ENCODE peak calls at places on chromosome X, in seven cellular contexts. One of them, this sample, is unnamed.

GRCh38 chrX:31832263-31832662 is 760.4 kb upstream of the FTHL17 start:
- DNase-seq in uterus: no peak
- DNase-seq in NB4: no peak
- DNase-seq in stomach: no peak
- DNase-seq in fibroblast of mammary gland: no peak
- DNase-seq in A549: no peak
- DNase-seq in psoas muscle: no peak
- DNase-seq in this sample: no peak

GRCh38 chrX:129983575-129984131 is 1.2 kb downstream of the BCORL1 start:
- DNase-seq in psoas muscle: peak; percentile 30
- DNase-seq in NB4: peak; percentile 44
- DNase-seq in stomach: no peak
- DNase-seq in uterus: peak; percentile 22
- DNase-seq in fibroblast of mammary gland: no peak
- DNase-seq in A549: no peak
- DNase-seq in this sample: no peak

GRCh38 chrX:29941292-29941691 is 274.1 kb upstream of the MAGEB2 start:
- DNase-seq in psoas muscle: no peak
- DNase-seq in uterus: no peak
- DNase-seq in NB4: no peak
- DNase-seq in stomach: no peak
- DNase-seq in A549: no peak
- DNase-seq in fibroblast of mammary gland: no peak
- DNase-seq in this sample: no peak

GRCh38 chrX:6074532-6074931 is 154.1 kb downstream of the NLGN4X start:
- DNase-seq in A549: no peak
- DNase-seq in NB4: no peak
- DNase-seq in psoas muscle: no peak
- DNase-seq in stomach: no peak
- DNase-seq in uterus: no peak
- DNase-seq in fibroblast of mammary gland: no peak
- DNase-seq in this sample: no peak

GRCh38 chrX:46279214-46279924 is 265.9 kb downstream of the ZNF674 start:
- DNase-seq in NB4: peak; percentile 31
- DNase-seq in psoas muscle: no peak
- DNase-seq in uterus: no peak
- DNase-seq in fibroblast of mammary gland: peak; percentile 23
- DNase-seq in stomach: no peak
- DNase-seq in A549: no peak
- DNase-seq in this sample: peak; percentile 54

GRCh38 chrX:73852022-73852421 is 289.0 kb downstream of the CHIC1 start:
- DNase-seq in NB4: no peak
- DNase-seq in uterus: no peak
- DNase-seq in stomach: no peak
- DNase-seq in A549: no peak
- DNase-seq in fibroblast of mammary gland: no peak
- DNase-seq in psoas muscle: no peak
- DNase-seq in this sample: no peak

GRCh38 chrX:150767475-150768131 is 74.4 kb downstream of the MTMR1 start:
- DNase-seq in uterus: no peak
- DNase-seq in fibroblast of mammary gland: peak; percentile 93
- DNase-seq in psoas muscle: no peak
- DNase-seq in stomach: no peak
- DNase-seq in A549: no peak
- DNase-seq in NB4: peak; percentile 96
- DNase-seq in this sample: peak; percentile 80

GRCh38 chrX:141832247-141832646 is 5.9 kb upstream of the MAGEC3 start:
- DNase-seq in psoas muscle: no peak
- DNase-seq in A549: no peak
- DNase-seq in fibroblast of mammary gland: no peak
- DNase-seq in stomach: no peak
- DNase-seq in uterus: no peak
- DNase-seq in NB4: no peak
- DNase-seq in this sample: no peak

GRCh38 chrX:77346859-77347258 is 100.3 kb upstream of the FGF16 start:
- DNase-seq in A549: no peak
- DNase-seq in stomach: no peak
- DNase-seq in fibroblast of mammary gland: no peak
- DNase-seq in NB4: no peak
- DNase-seq in uterus: no peak
- DNase-seq in psoas muscle: no peak
- DNase-seq in this sample: no peak

GRCh38 chrX:68685722-68686683 is 38.5 kb downstream of the STARD8 start:
- DNase-seq in NB4: peak; percentile 93
- DNase-seq in fibroblast of mammary gland: peak; percentile 85
- DNase-seq in stomach: no peak
- DNase-seq in uterus: peak; percentile 61
- DNase-seq in psoas muscle: peak; percentile 41
- DNase-seq in A549: peak; percentile 50
- DNase-seq in this sample: no peak

GRCh38 chrX:2577844-2578444 is 77.2 kb upstream of the DHRSX start:
- DNase-seq in psoas muscle: no peak
- DNase-seq in NB4: no peak
- DNase-seq in fibroblast of mammary gland: no peak
- DNase-seq in stomach: no peak
- DNase-seq in uterus: no peak
- DNase-seq in A549: no peak
- DNase-seq in this sample: peak; percentile 36

GRCh38 chrX:55008571-55009358 is 8.6 kb downstream of the APEX2 start:
- DNase-seq in uterus: no peak
- DNase-seq in stomach: no peak
- DNase-seq in fibroblast of mammary gland: peak; percentile 40
- DNase-seq in A549: peak; percentile 6
- DNase-seq in psoas muscle: peak; percentile 39
- DNase-seq in NB4: peak; percentile 64
- DNase-seq in this sample: no peak

GRCh38 chrX:124796989-124797388 is 450.6 kb downstream of the SH2D1A start:
- DNase-seq in fibroblast of mammary gland: no peak
- DNase-seq in A549: no peak
- DNase-seq in stomach: no peak
- DNase-seq in psoas muscle: no peak
- DNase-seq in NB4: no peak
- DNase-seq in uterus: no peak
- DNase-seq in this sample: no peak

GRCh38 chrX:84168095-84168494 is 19.9 kb downstream of the RPS6KA6 start:
- DNase-seq in stomach: no peak
- DNase-seq in fibroblast of mammary gland: peak; percentile 56
- DNase-seq in A549: peak; percentile 29
- DNase-seq in uterus: no peak
- DNase-seq in psoas muscle: no peak
- DNase-seq in NB4: no peak
- DNase-seq in this sample: peak; percentile 61

GRCh38 chrX:38768079-38768478 is 33.2 kb upstream of the MID1IP1 start:
- DNase-seq in NB4: peak; percentile 34
- DNase-seq in fibroblast of mammary gland: peak; percentile 45
- DNase-seq in psoas muscle: no peak
- DNase-seq in stomach: no peak
- DNase-seq in uterus: no peak
- DNase-seq in A549: peak; percentile 11
- DNase-seq in this sample: peak; percentile 10

GRCh38 chrX:39261446-39262147 is 460.3 kb downstream of the MID1IP1 start:
- DNase-seq in uterus: no peak
- DNase-seq in stomach: no peak
- DNase-seq in A549: peak; percentile 26
- DNase-seq in psoas muscle: no peak
- DNase-seq in NB4: peak; percentile 49
- DNase-seq in fibroblast of mammary gland: peak; percentile 68
- DNase-seq in this sample: peak; percentile 5

GRCh38 chrX:111868726-111869638 is 7.0 kb upstream of the TRPC5OS start:
- DNase-seq in NB4: no peak
- DNase-seq in A549: no peak
- DNase-seq in fibroblast of mammary gland: no peak
- DNase-seq in psoas muscle: no peak
- DNase-seq in stomach: no peak
- DNase-seq in uterus: no peak
- DNase-seq in this sample: no peak

GRCh38 chrX:102784550-102784949 is 64.0 kb downstream of the GPRASP3 start:
- DNase-seq in NB4: no peak
- DNase-seq in psoas muscle: no peak
- DNase-seq in A549: no peak
- DNase-seq in fibroblast of mammary gland: no peak
- DNase-seq in stomach: no peak
- DNase-seq in uterus: no peak
- DNase-seq in this sample: no peak

GRCh38 chrX:102787283-102787682 is 66.7 kb downstream of the GPRASP3 start:
- DNase-seq in NB4: no peak
- DNase-seq in uterus: no peak
- DNase-seq in stomach: no peak
- DNase-seq in psoas muscle: no peak
- DNase-seq in A549: no peak
- DNase-seq in fibroblast of mammary gland: no peak
- DNase-seq in this sample: no peak
- TF ChIP-seq CTCF in NB4: no peak
- TF ChIP-seq CTCF in uterus: no peak
- TF ChIP-seq CTCF in stomach: no peak
- TF ChIP-seq CTCF in psoas muscle: no peak
- TF ChIP-seq CTCF in A549: no peak
- TF ChIP-seq CTCF in fibroblast of mammary gland: no peak
- TF ChIP-seq CTCF in this sample: no peak

DNA sequence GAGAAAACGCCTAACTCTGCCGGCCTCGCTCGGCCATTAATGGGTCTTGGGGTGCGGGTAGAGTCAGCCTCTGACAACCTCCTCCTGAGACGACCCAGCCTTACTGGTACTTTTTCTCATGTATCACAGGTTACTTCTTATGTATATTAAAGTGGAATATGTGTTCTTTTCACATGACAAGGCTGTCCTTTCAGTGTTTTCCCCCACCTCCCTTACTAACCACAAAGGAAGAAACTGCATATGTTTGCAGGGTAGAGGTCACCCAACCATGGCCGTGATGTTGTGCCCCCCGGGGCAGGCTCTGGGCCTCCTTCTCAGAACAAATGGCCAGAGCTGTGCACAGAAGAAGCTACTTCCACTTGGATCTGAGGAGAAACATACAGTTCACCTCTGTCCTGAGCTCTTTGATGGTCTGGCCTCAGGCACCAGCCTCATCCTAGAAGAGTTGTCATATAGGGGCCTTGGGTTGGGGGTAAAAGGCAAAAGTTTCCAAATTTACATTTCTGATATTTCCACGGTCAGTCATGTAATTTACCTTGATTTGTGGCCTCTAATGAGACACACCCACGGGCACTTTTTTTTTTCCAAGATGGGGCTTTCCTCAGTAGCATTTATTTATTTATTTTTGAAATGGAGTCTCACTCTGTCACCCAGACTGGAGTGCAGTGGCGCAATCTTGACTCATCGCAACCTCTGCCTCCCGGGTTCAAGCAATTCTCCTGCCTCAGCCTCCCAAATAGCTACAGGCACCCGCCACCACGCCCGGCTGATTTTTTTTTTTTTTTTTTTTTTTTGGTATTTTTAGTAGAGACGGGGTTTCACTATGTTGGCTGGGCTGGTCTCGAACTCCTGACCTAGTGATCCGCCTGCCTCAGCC is 1.9 kb downstream of the SOWAHD start:
- DNase-seq in uterus: no peak
- DNase-seq in A549: no peak
- DNase-seq in NB4: peak; percentile 56
- DNase-seq in fibroblast of mammary gland: no peak
- DNase-seq in psoas muscle: no peak
- DNase-seq in stomach: no peak
- DNase-seq in this sample: no peak
- H3K4me3 ChIP-seq in uterus: no peak overlapping the region
- H3K4me3 ChIP-seq in A549: no peak overlapping the region
- H3K4me3 ChIP-seq in NB4: peak overlapping the region; percentile 56
- H3K4me3 ChIP-seq in fibroblast of mammary gland: no peak overlapping the region
- H3K4me3 ChIP-seq in psoas muscle: no peak overlapping the region
- H3K4me3 ChIP-seq in stomach: no peak overlapping the region
- H3K4me3 ChIP-seq in this sample: no peak overlapping the region

GRCh38 chrX:56563231-56564116 is at the start of gene UBQLN2:
- DNase-seq in fibroblast of mammary gland: peak; percentile 75
- DNase-seq in NB4: peak; percentile 85
- DNase-seq in stomach: peak; percentile 82
- DNase-seq in uterus: peak; percentile 78
- DNase-seq in A549: peak; percentile 87
- DNase-seq in psoas muscle: peak; percentile 80
- DNase-seq in this sample: peak; percentile 71
- TF ChIP-seq CTCF in fibroblast of mammary gland: peak; percentile 32
- TF ChIP-seq CTCF in NB4: no peak
- TF ChIP-seq CTCF in stomach: no peak
- TF ChIP-seq CTCF in uterus: no peak
- TF ChIP-seq CTCF in A549: no peak
- TF ChIP-seq CTCF in psoas muscle: no peak
- TF ChIP-seq CTCF in this sample: peak; percentile 17

GRCh38 chrX:43655151-43655676 is 885 bp upstream of the MAOA start:
- DNase-seq in stomach: peak; percentile 50
- DNase-seq in psoas muscle: peak; percentile 43
- DNase-seq in uterus: peak; percentile 43
- DNase-seq in A549: peak; percentile 26
- DNase-seq in fibroblast of mammary gland: peak; percentile 44
- DNase-seq in NB4: no peak
- DNase-seq in this sample: peak; percentile 35

GRCh38 chrX:43655961-43656494 is at the start of gene MAOA:
- DNase-seq in stomach: peak; percentile 87
- DNase-seq in A549: no peak
- DNase-seq in NB4: no peak
- DNase-seq in fibroblast of mammary gland: peak; percentile 51
- DNase-seq in uterus: peak; percentile 72
- DNase-seq in psoas muscle: peak; percentile 81
- DNase-seq in this sample: peak; percentile 75

GRCh38 chrX:43654431-43655150 is 1.5 kb upstream of the MAOA start:
- DNase-seq in stomach: peak; percentile 94
- DNase-seq in uterus: peak; percentile 93
- DNase-seq in psoas muscle: peak; percentile 93
- DNase-seq in NB4: peak; percentile 82
- DNase-seq in A549: peak; percentile 92
- DNase-seq in fibroblast of mammary gland: peak; percentile 90
- DNase-seq in this sample: peak; percentile 96
- H3K4me3 ChIP-seq in stomach: peak overlapping the region; percentile 64
- H3K4me3 ChIP-seq in uterus: peak overlapping the region; percentile 55
- H3K4me3 ChIP-seq in psoas muscle: peak overlapping the region; percentile 74
- H3K4me3 ChIP-seq in NB4: peak overlapping the region; percentile 38
- H3K4me3 ChIP-seq in A549: peak overlapping the region; percentile 74
- H3K4me3 ChIP-seq in fibroblast of mammary gland: peak overlapping the region; percentile 70
- H3K4me3 ChIP-seq in this sample: peak overlapping the region; percentile 64

GRCh38 chrX:100654256-100654655 is 10.3 kb downstream of the SRPX2 start:
- DNase-seq in NB4: peak; percentile 8
- DNase-seq in psoas muscle: no peak
- DNase-seq in fibroblast of mammary gland: peak; percentile 64
- DNase-seq in A549: peak; percentile 47
- DNase-seq in uterus: no peak
- DNase-seq in stomach: no peak
- DNase-seq in this sample: no peak
- TF ChIP-seq CTCF in NB4: no peak
- TF ChIP-seq CTCF in psoas muscle: no peak
- TF ChIP-seq CTCF in fibroblast of mammary gland: peak; percentile 22
- TF ChIP-seq CTCF in A549: peak; percentile 38
- TF ChIP-seq CTCF in uterus: no peak
- TF ChIP-seq CTCF in stomach: no peak
- TF ChIP-seq CTCF in this sample: no peak

This sample was measured in foreskin fibroblast.